ENCODE peak calls at places on chromosomes 6 and 20, in nine cellular contexts. One of them, this sample, is unnamed.

GRCh38 chr6:82840571-82840970 is 225.1 kb downstream of the UBE3D start:
- DNase-seq in NB4: no peak
- DNase-seq in KBM-7: no peak
- DNase-seq in breast epithelium: no peak
- DNase-seq in stimulated activated naive CD8-positive, alpha-beta T cell treated with anti-CD3 and anti-CD28 coated beads, Interleukin-15, Interleukin-2, amounts not matched to agents 100 U/mL and 50 U/mL, for 24 hours: no peak
- DNase-seq in activated CD4-positive, alpha-beta T cell treated with anti-CD3 and anti-CD28 coated beads, Interleukin-2, amount 50 U/mL, for 4 hours: no peak
- DNase-seq in naive thymus-derived CD8-positive, alpha-beta T cell: no peak
- DNase-seq in NCI-H524: no peak
- DNase-seq in mucosa of descending colon: no peak
- DNase-seq in this sample: no peak

GRCh38 chr6:15927531-15928230 is 201.2 kb upstream of the MYLIP start:
- DNase-seq in breast epithelium: no peak
- DNase-seq in mucosa of descending colon: no peak
- DNase-seq in naive thymus-derived CD8-positive, alpha-beta T cell: no peak
- DNase-seq in NCI-H524: no peak
- DNase-seq in KBM-7: no peak
- DNase-seq in activated CD4-positive, alpha-beta T cell treated with anti-CD3 and anti-CD28 coated beads, Interleukin-2, amount 50 U/mL, for 4 hours: no peak
- DNase-seq in NB4: no peak
- DNase-seq in stimulated activated naive CD8-positive, alpha-beta T cell treated with anti-CD3 and anti-CD28 coated beads, Interleukin-15, Interleukin-2, amounts not matched to agents 100 U/mL and 50 U/mL, for 24 hours: no peak
- DNase-seq in this sample: no peak

GRCh38 chr6:16727996-16728395 is 33.3 kb downstream of the ATXN1 start:
- DNase-seq in KBM-7: no peak
- DNase-seq in activated CD4-positive, alpha-beta T cell treated with anti-CD3 and anti-CD28 coated beads, Interleukin-2, amount 50 U/mL, for 4 hours: no peak
- DNase-seq in NCI-H524: no peak
- DNase-seq in NB4: peak
- DNase-seq in breast epithelium: no peak
- DNase-seq in mucosa of descending colon: no peak
- DNase-seq in naive thymus-derived CD8-positive, alpha-beta T cell: no peak
- DNase-seq in stimulated activated naive CD8-positive, alpha-beta T cell treated with anti-CD3 and anti-CD28 coated beads, Interleukin-15, Interleukin-2, amounts not matched to agents 100 U/mL and 50 U/mL, for 24 hours: no peak
- DNase-seq in this sample: no peak

GRCh38 chr6:136284909-136285308 is 4.7 kb downstream of the BCLAF1 start:
- DNase-seq in activated CD4-positive, alpha-beta T cell treated with anti-CD3 and anti-CD28 coated beads, Interleukin-2, amount 50 U/mL, for 4 hours: no peak
- DNase-seq in mucosa of descending colon: no peak
- DNase-seq in KBM-7: peak
- DNase-seq in NB4: peak
- DNase-seq in naive thymus-derived CD8-positive, alpha-beta T cell: no peak
- DNase-seq in NCI-H524: no peak
- DNase-seq in stimulated activated naive CD8-positive, alpha-beta T cell treated with anti-CD3 and anti-CD28 coated beads, Interleukin-15, Interleukin-2, amounts not matched to agents 100 U/mL and 50 U/mL, for 24 hours: no peak
- DNase-seq in breast epithelium: no peak
- DNase-seq in this sample: no peak

GRCh38 chr6:157606516-157606915 is 216.5 kb upstream of the SNX9 start:
- DNase-seq in NB4: no peak
- DNase-seq in mucosa of descending colon: no peak
- DNase-seq in breast epithelium: no peak
- DNase-seq in stimulated activated naive CD8-positive, alpha-beta T cell treated with anti-CD3 and anti-CD28 coated beads, Interleukin-15, Interleukin-2, amounts not matched to agents 100 U/mL and 50 U/mL, for 24 hours: no peak
- DNase-seq in KBM-7: no peak
- DNase-seq in naive thymus-derived CD8-positive, alpha-beta T cell: no peak
- DNase-seq in activated CD4-positive, alpha-beta T cell treated with anti-CD3 and anti-CD28 coated beads, Interleukin-2, amount 50 U/mL, for 4 hours: no peak
- DNase-seq in NCI-H524: no peak
- DNase-seq in this sample: no peak

GRCh38 chr20:42095221-42095620 is 477.0 kb upstream of the CHD6 start:
- DNase-seq in stimulated activated naive CD8-positive, alpha-beta T cell treated with anti-CD3 and anti-CD28 coated beads, Interleukin-15, Interleukin-2, amounts not matched to agents 100 U/mL and 50 U/mL, for 24 hours: no peak
- DNase-seq in mucosa of descending colon: no peak
- DNase-seq in NCI-H524: no peak
- DNase-seq in breast epithelium: no peak
- DNase-seq in naive thymus-derived CD8-positive, alpha-beta T cell: no peak
- DNase-seq in KBM-7: no peak
- DNase-seq in activated CD4-positive, alpha-beta T cell treated with anti-CD3 and anti-CD28 coated beads, Interleukin-2, amount 50 U/mL, for 4 hours: no peak
- DNase-seq in NB4: no peak
- DNase-seq in this sample: no peak

GRCh38 chr6:167566711-167567141 is 241.8 kb downstream of the TTLL2 start:
- DNase-seq in mucosa of descending colon: no peak
- DNase-seq in naive thymus-derived CD8-positive, alpha-beta T cell: no peak
- DNase-seq in NB4: no peak
- DNase-seq in KBM-7: no peak
- DNase-seq in breast epithelium: no peak
- DNase-seq in stimulated activated naive CD8-positive, alpha-beta T cell treated with anti-CD3 and anti-CD28 coated beads, Interleukin-15, Interleukin-2, amounts not matched to agents 100 U/mL and 50 U/mL, for 24 hours: no peak
- DNase-seq in NCI-H524: no peak
- DNase-seq in activated CD4-positive, alpha-beta T cell treated with anti-CD3 and anti-CD28 coated beads, Interleukin-2, amount 50 U/mL, for 4 hours: no peak
- DNase-seq in this sample: no peak

GRCh38 chr20:49850463-49851233 is 38.0 kb downstream of the SLC9A8 start:
- DNase-seq in mucosa of descending colon: no peak
- DNase-seq in naive thymus-derived CD8-positive, alpha-beta T cell: no peak
- DNase-seq in stimulated activated naive CD8-positive, alpha-beta T cell treated with anti-CD3 and anti-CD28 coated beads, Interleukin-15, Interleukin-2, amounts not matched to agents 100 U/mL and 50 U/mL, for 24 hours: no peak
- DNase-seq in activated CD4-positive, alpha-beta T cell treated with anti-CD3 and anti-CD28 coated beads, Interleukin-2, amount 50 U/mL, for 4 hours: no peak
- DNase-seq in NB4: no peak
- DNase-seq in NCI-H524: no peak
- DNase-seq in KBM-7: no peak
- DNase-seq in breast epithelium: no peak
- DNase-seq in this sample: no peak

GRCh38 chr6:127868338-127868737 is 32.5 kb downstream of the THEMIS start:
- DNase-seq in NB4: no peak
- DNase-seq in mucosa of descending colon: no peak
- DNase-seq in breast epithelium: no peak
- DNase-seq in naive thymus-derived CD8-positive, alpha-beta T cell: no peak
- DNase-seq in NCI-H524: no peak
- DNase-seq in KBM-7: no peak
- DNase-seq in stimulated activated naive CD8-positive, alpha-beta T cell treated with anti-CD3 and anti-CD28 coated beads, Interleukin-15, Interleukin-2, amounts not matched to agents 100 U/mL and 50 U/mL, for 24 hours: no peak
- DNase-seq in activated CD4-positive, alpha-beta T cell treated with anti-CD3 and anti-CD28 coated beads, Interleukin-2, amount 50 U/mL, for 4 hours: no peak
- DNase-seq in this sample: no peak

GRCh38 chr6:13767121-13767794 is 47.1 kb downstream of the MCUR1 start:
- DNase-seq in activated CD4-positive, alpha-beta T cell treated with anti-CD3 and anti-CD28 coated beads, Interleukin-2, amount 50 U/mL, for 4 hours: peak
- DNase-seq in NB4: no peak
- DNase-seq in breast epithelium: no peak
- DNase-seq in KBM-7: peak
- DNase-seq in naive thymus-derived CD8-positive, alpha-beta T cell: peak
- DNase-seq in mucosa of descending colon: peak
- DNase-seq in stimulated activated naive CD8-positive, alpha-beta T cell treated with anti-CD3 and anti-CD28 coated beads, Interleukin-15, Interleukin-2, amounts not matched to agents 100 U/mL and 50 U/mL, for 24 hours: peak
- DNase-seq in NCI-H524: peak
- DNase-seq in this sample: no peak

GRCh38 chr6:26217714-26218075 is 130.5 kb downstream of the HFE start:
- DNase-seq in NCI-H524: no peak
- DNase-seq in stimulated activated naive CD8-positive, alpha-beta T cell treated with anti-CD3 and anti-CD28 coated beads, Interleukin-15, Interleukin-2, amounts not matched to agents 100 U/mL and 50 U/mL, for 24 hours: no peak
- DNase-seq in activated CD4-positive, alpha-beta T cell treated with anti-CD3 and anti-CD28 coated beads, Interleukin-2, amount 50 U/mL, for 4 hours: no peak
- DNase-seq in breast epithelium: no peak
- DNase-seq in mucosa of descending colon: peak
- DNase-seq in naive thymus-derived CD8-positive, alpha-beta T cell: no peak
- DNase-seq in NB4: peak
- DNase-seq in KBM-7: peak
- DNase-seq in this sample: no peak

GRCh38 chr6:114096553-114097172 is 125.7 kb upstream of the HDAC2 start:
- DNase-seq in activated CD4-positive, alpha-beta T cell treated with anti-CD3 and anti-CD28 coated beads, Interleukin-2, amount 50 U/mL, for 4 hours: no peak
- DNase-seq in naive thymus-derived CD8-positive, alpha-beta T cell: no peak
- DNase-seq in mucosa of descending colon: peak
- DNase-seq in NCI-H524: no peak
- DNase-seq in NB4: peak
- DNase-seq in stimulated activated naive CD8-positive, alpha-beta T cell treated with anti-CD3 and anti-CD28 coated beads, Interleukin-15, Interleukin-2, amounts not matched to agents 100 U/mL and 50 U/mL, for 24 hours: peak
- DNase-seq in KBM-7: peak
- DNase-seq in breast epithelium: no peak
- DNase-seq in this sample: no peak

GRCh38 chr6:108106694-108107093 is 32.2 kb upstream of the OSTM1 start:
- DNase-seq in mucosa of descending colon: no peak
- DNase-seq in activated CD4-positive, alpha-beta T cell treated with anti-CD3 and anti-CD28 coated beads, Interleukin-2, amount 50 U/mL, for 4 hours: no peak
- DNase-seq in naive thymus-derived CD8-positive, alpha-beta T cell: no peak
- DNase-seq in NB4: no peak
- DNase-seq in stimulated activated naive CD8-positive, alpha-beta T cell treated with anti-CD3 and anti-CD28 coated beads, Interleukin-15, Interleukin-2, amounts not matched to agents 100 U/mL and 50 U/mL, for 24 hours: no peak
- DNase-seq in NCI-H524: no peak
- DNase-seq in breast epithelium: no peak
- DNase-seq in KBM-7: no peak
- DNase-seq in this sample: no peak

GRCh38 chr6:39930540-39930939 is 3.7 kb downstream of the MOCS1 start:
- DNase-seq in mucosa of descending colon: no peak
- DNase-seq in KBM-7: no peak
- DNase-seq in activated CD4-positive, alpha-beta T cell treated with anti-CD3 and anti-CD28 coated beads, Interleukin-2, amount 50 U/mL, for 4 hours: no peak
- DNase-seq in naive thymus-derived CD8-positive, alpha-beta T cell: no peak
- DNase-seq in NB4: no peak
- DNase-seq in NCI-H524: no peak
- DNase-seq in breast epithelium: no peak
- DNase-seq in stimulated activated naive CD8-positive, alpha-beta T cell treated with anti-CD3 and anti-CD28 coated beads, Interleukin-15, Interleukin-2, amounts not matched to agents 100 U/mL and 50 U/mL, for 24 hours: no peak
- DNase-seq in this sample: no peak

GRCh38 chr6:74814440-74814839 is 391.4 kb downstream of the COL12A1 start:
- DNase-seq in stimulated activated naive CD8-positive, alpha-beta T cell treated with anti-CD3 and anti-CD28 coated beads, Interleukin-15, Interleukin-2, amounts not matched to agents 100 U/mL and 50 U/mL, for 24 hours: no peak
- DNase-seq in NCI-H524: no peak
- DNase-seq in NB4: no peak
- DNase-seq in naive thymus-derived CD8-positive, alpha-beta T cell: no peak
- DNase-seq in KBM-7: no peak
- DNase-seq in breast epithelium: no peak
- DNase-seq in activated CD4-positive, alpha-beta T cell treated with anti-CD3 and anti-CD28 coated beads, Interleukin-2, amount 50 U/mL, for 4 hours: no peak
- DNase-seq in mucosa of descending colon: no peak
- DNase-seq in this sample: no peak

GRCh38 chr6:68777956-68778355 is 142.9 kb downstream of the ADGRB3 start:
- DNase-seq in stimulated activated naive CD8-positive, alpha-beta T cell treated with anti-CD3 and anti-CD28 coated beads, Interleukin-15, Interleukin-2, amounts not matched to agents 100 U/mL and 50 U/mL, for 24 hours: no peak
- DNase-seq in KBM-7: no peak
- DNase-seq in breast epithelium: no peak
- DNase-seq in NCI-H524: peak
- DNase-seq in mucosa of descending colon: no peak
- DNase-seq in activated CD4-positive, alpha-beta T cell treated with anti-CD3 and anti-CD28 coated beads, Interleukin-2, amount 50 U/mL, for 4 hours: no peak
- DNase-seq in naive thymus-derived CD8-positive, alpha-beta T cell: no peak
- DNase-seq in NB4: no peak
- DNase-seq in this sample: no peak

GRCh38 chr20:22584630-22584921 is 204 bp upstream of the FOXA2 start:
- DNase-seq in naive thymus-derived CD8-positive, alpha-beta T cell: no peak
- DNase-seq in stimulated activated naive CD8-positive, alpha-beta T cell treated with anti-CD3 and anti-CD28 coated beads, Interleukin-15, Interleukin-2, amounts not matched to agents 100 U/mL and 50 U/mL, for 24 hours: no peak
- DNase-seq in breast epithelium: no peak
- DNase-seq in NB4: no peak
- DNase-seq in activated CD4-positive, alpha-beta T cell treated with anti-CD3 and anti-CD28 coated beads, Interleukin-2, amount 50 U/mL, for 4 hours: no peak
- DNase-seq in KBM-7: no peak
- DNase-seq in mucosa of descending colon: peak
- DNase-seq in NCI-H524: no peak
- DNase-seq in this sample: no peak

GRCh38 chr20:21100590-21101452 is 5.3 kb downstream of the LINC00237 start:
- DNase-seq in NB4: peak
- DNase-seq in stimulated activated naive CD8-positive, alpha-beta T cell treated with anti-CD3 and anti-CD28 coated beads, Interleukin-15, Interleukin-2, amounts not matched to agents 100 U/mL and 50 U/mL, for 24 hours: peak
- DNase-seq in breast epithelium: no peak
- DNase-seq in KBM-7: no peak
- DNase-seq in mucosa of descending colon: no peak
- DNase-seq in NCI-H524: peak
- DNase-seq in activated CD4-positive, alpha-beta T cell treated with anti-CD3 and anti-CD28 coated beads, Interleukin-2, amount 50 U/mL, for 4 hours: no peak
- DNase-seq in naive thymus-derived CD8-positive, alpha-beta T cell: no peak
- DNase-seq in this sample: no peak

GRCh38 chr6:24936641-24937317 is 1.0 kb upstream of the RIPOR2 start:
- DNase-seq in naive thymus-derived CD8-positive, alpha-beta T cell: peak
- DNase-seq in mucosa of descending colon: no peak
- DNase-seq in NB4: no peak
- DNase-seq in activated CD4-positive, alpha-beta T cell treated with anti-CD3 and anti-CD28 coated beads, Interleukin-2, amount 50 U/mL, for 4 hours: peak
- DNase-seq in KBM-7: no peak
- DNase-seq in stimulated activated naive CD8-positive, alpha-beta T cell treated with anti-CD3 and anti-CD28 coated beads, Interleukin-15, Interleukin-2, amounts not matched to agents 100 U/mL and 50 U/mL, for 24 hours: peak
- DNase-seq in breast epithelium: no peak
- DNase-seq in NCI-H524: no peak
- DNase-seq in this sample: no peak

GRCh38 chr6:131387706-131388455 is 185.1 kb upstream of the ARG1 start:
- DNase-seq in NB4: no peak
- DNase-seq in naive thymus-derived CD8-positive, alpha-beta T cell: no peak
- DNase-seq in activated CD4-positive, alpha-beta T cell treated with anti-CD3 and anti-CD28 coated beads, Interleukin-2, amount 50 U/mL, for 4 hours: no peak
- DNase-seq in breast epithelium: no peak
- DNase-seq in stimulated activated naive CD8-positive, alpha-beta T cell treated with anti-CD3 and anti-CD28 coated beads, Interleukin-15, Interleukin-2, amounts not matched to agents 100 U/mL and 50 U/mL, for 24 hours: no peak
- DNase-seq in mucosa of descending colon: no peak
- DNase-seq in KBM-7: no peak
- DNase-seq in NCI-H524: peak
- DNase-seq in this sample: no peak

GRCh38 chr20:36644713-36645109 is 1.3 kb downstream of the SLA2 start:
- DNase-seq in naive thymus-derived CD8-positive, alpha-beta T cell: no peak
- DNase-seq in NCI-H524: no peak
- DNase-seq in activated CD4-positive, alpha-beta T cell treated with anti-CD3 and anti-CD28 coated beads, Interleukin-2, amount 50 U/mL, for 4 hours: peak
- DNase-seq in mucosa of descending colon: no peak
- DNase-seq in NB4: no peak
- DNase-seq in stimulated activated naive CD8-positive, alpha-beta T cell treated with anti-CD3 and anti-CD28 coated beads, Interleukin-15, Interleukin-2, amounts not matched to agents 100 U/mL and 50 U/mL, for 24 hours: peak
- DNase-seq in KBM-7: no peak
- DNase-seq in breast epithelium: no peak
- DNase-seq in this sample: no peak

GRCh38 chr6:57064809-57065208 is 18.3 kb downstream of the KIAA1586 start:
- DNase-seq in stimulated activated naive CD8-positive, alpha-beta T cell treated with anti-CD3 and anti-CD28 coated beads, Interleukin-15, Interleukin-2, amounts not matched to agents 100 U/mL and 50 U/mL, for 24 hours: no peak
- DNase-seq in NCI-H524: no peak
- DNase-seq in breast epithelium: no peak
- DNase-seq in naive thymus-derived CD8-positive, alpha-beta T cell: no peak
- DNase-seq in activated CD4-positive, alpha-beta T cell treated with anti-CD3 and anti-CD28 coated beads, Interleukin-2, amount 50 U/mL, for 4 hours: no peak
- DNase-seq in NB4: no peak
- DNase-seq in KBM-7: no peak
- DNase-seq in mucosa of descending colon: no peak
- DNase-seq in this sample: no peak

GRCh38 chr20:53809242-53809641 is 215.6 kb upstream of the ZNF217 start:
- DNase-seq in mucosa of descending colon: peak
- DNase-seq in stimulated activated naive CD8-positive, alpha-beta T cell treated with anti-CD3 and anti-CD28 coated beads, Interleukin-15, Interleukin-2, amounts not matched to agents 100 U/mL and 50 U/mL, for 24 hours: no peak
- DNase-seq in activated CD4-positive, alpha-beta T cell treated with anti-CD3 and anti-CD28 coated beads, Interleukin-2, amount 50 U/mL, for 4 hours: no peak
- DNase-seq in KBM-7: no peak
- DNase-seq in breast epithelium: no peak
- DNase-seq in NCI-H524: no peak
- DNase-seq in naive thymus-derived CD8-positive, alpha-beta T cell: no peak
- DNase-seq in NB4: no peak
- DNase-seq in this sample: no peak

GRCh38 chr6:24899647-24900325 is 36.0 kb downstream of the RIPOR2 start:
- DNase-seq in naive thymus-derived CD8-positive, alpha-beta T cell: peak
- DNase-seq in NCI-H524: no peak
- DNase-seq in breast epithelium: no peak
- DNase-seq in stimulated activated naive CD8-positive, alpha-beta T cell treated with anti-CD3 and anti-CD28 coated beads, Interleukin-15, Interleukin-2, amounts not matched to agents 100 U/mL and 50 U/mL, for 24 hours: peak
- DNase-seq in mucosa of descending colon: no peak
- DNase-seq in activated CD4-positive, alpha-beta T cell treated with anti-CD3 and anti-CD28 coated beads, Interleukin-2, amount 50 U/mL, for 4 hours: no peak
- DNase-seq in KBM-7: no peak
- DNase-seq in NB4: no peak
- DNase-seq in this sample: no peak

GRCh38 chr6:27962506-27962905 is 5.5 kb downstream of the OR2B6 start:
- DNase-seq in activated CD4-positive, alpha-beta T cell treated with anti-CD3 and anti-CD28 coated beads, Interleukin-2, amount 50 U/mL, for 4 hours: no peak
- DNase-seq in breast epithelium: no peak
- DNase-seq in KBM-7: no peak
- DNase-seq in NCI-H524: no peak
- DNase-seq in naive thymus-derived CD8-positive, alpha-beta T cell: no peak
- DNase-seq in stimulated activated naive CD8-positive, alpha-beta T cell treated with anti-CD3 and anti-CD28 coated beads, Interleukin-15, Interleukin-2, amounts not matched to agents 100 U/mL and 50 U/mL, for 24 hours: no peak
- DNase-seq in mucosa of descending colon: peak
- DNase-seq in NB4: no peak
- DNase-seq in this sample: no peak

GRCh38 chr6:12935637-12936036 is 219.1 kb downstream of the PHACTR1 start:
- DNase-seq in naive thymus-derived CD8-positive, alpha-beta T cell: no peak
- DNase-seq in NB4: no peak
- DNase-seq in NCI-H524: no peak
- DNase-seq in breast epithelium: no peak
- DNase-seq in activated CD4-positive, alpha-beta T cell treated with anti-CD3 and anti-CD28 coated beads, Interleukin-2, amount 50 U/mL, for 4 hours: no peak
- DNase-seq in stimulated activated naive CD8-positive, alpha-beta T cell treated with anti-CD3 and anti-CD28 coated beads, Interleukin-15, Interleukin-2, amounts not matched to agents 100 U/mL and 50 U/mL, for 24 hours: no peak
- DNase-seq in KBM-7: no peak
- DNase-seq in mucosa of descending colon: no peak
- DNase-seq in this sample: no peak

GRCh38 chr6:46993846-46994245 is 48.3 kb downstream of the ADGRF1 start:
- DNase-seq in stimulated activated naive CD8-positive, alpha-beta T cell treated with anti-CD3 and anti-CD28 coated beads, Interleukin-15, Interleukin-2, amounts not matched to agents 100 U/mL and 50 U/mL, for 24 hours: no peak
- DNase-seq in NCI-H524: no peak
- DNase-seq in breast epithelium: no peak
- DNase-seq in NB4: no peak
- DNase-seq in mucosa of descending colon: no peak
- DNase-seq in naive thymus-derived CD8-positive, alpha-beta T cell: no peak
- DNase-seq in activated CD4-positive, alpha-beta T cell treated with anti-CD3 and anti-CD28 coated beads, Interleukin-2, amount 50 U/mL, for 4 hours: no peak
- DNase-seq in KBM-7: no peak
- DNase-seq in this sample: no peak

GRCh38 chr20:16158090-16158975 is 414.9 kb downstream of the KIF16B start:
- DNase-seq in activated CD4-positive, alpha-beta T cell treated with anti-CD3 and anti-CD28 coated beads, Interleukin-2, amount 50 U/mL, for 4 hours: no peak
- DNase-seq in mucosa of descending colon: no peak
- DNase-seq in NCI-H524: no peak
- DNase-seq in stimulated activated naive CD8-positive, alpha-beta T cell treated with anti-CD3 and anti-CD28 coated beads, Interleukin-15, Interleukin-2, amounts not matched to agents 100 U/mL and 50 U/mL, for 24 hours: no peak
- DNase-seq in NB4: peak
- DNase-seq in naive thymus-derived CD8-positive, alpha-beta T cell: no peak
- DNase-seq in breast epithelium: no peak
- DNase-seq in KBM-7: no peak
- DNase-seq in this sample: no peak

GRCh38 chr6:25360611-25361010 is 81.4 kb downstream of the CARMIL1 start:
- DNase-seq in mucosa of descending colon: no peak
- DNase-seq in NCI-H524: no peak
- DNase-seq in naive thymus-derived CD8-positive, alpha-beta T cell: no peak
- DNase-seq in breast epithelium: no peak
- DNase-seq in NB4: no peak
- DNase-seq in KBM-7: no peak
- DNase-seq in activated CD4-positive, alpha-beta T cell treated with anti-CD3 and anti-CD28 coated beads, Interleukin-2, amount 50 U/mL, for 4 hours: no peak
- DNase-seq in stimulated activated naive CD8-positive, alpha-beta T cell treated with anti-CD3 and anti-CD28 coated beads, Interleukin-15, Interleukin-2, amounts not matched to agents 100 U/mL and 50 U/mL, for 24 hours: no peak
- DNase-seq in this sample: no peak

GRCh38 chr20:22001886-22002285 is 296.4 kb downstream of the PAX1 start:
- DNase-seq in mucosa of descending colon: no peak
- DNase-seq in naive thymus-derived CD8-positive, alpha-beta T cell: no peak
- DNase-seq in NCI-H524: no peak
- DNase-seq in stimulated activated naive CD8-positive, alpha-beta T cell treated with anti-CD3 and anti-CD28 coated beads, Interleukin-15, Interleukin-2, amounts not matched to agents 100 U/mL and 50 U/mL, for 24 hours: no peak
- DNase-seq in breast epithelium: no peak
- DNase-seq in NB4: no peak
- DNase-seq in KBM-7: no peak
- DNase-seq in activated CD4-positive, alpha-beta T cell treated with anti-CD3 and anti-CD28 coated beads, Interleukin-2, amount 50 U/mL, for 4 hours: no peak
- DNase-seq in this sample: no peak

GRCh38 chr6:30075094-30075986 is at the start of gene RNF39:
- DNase-seq in NCI-H524: no peak
- DNase-seq in mucosa of descending colon: peak
- DNase-seq in stimulated activated naive CD8-positive, alpha-beta T cell treated with anti-CD3 and anti-CD28 coated beads, Interleukin-15, Interleukin-2, amounts not matched to agents 100 U/mL and 50 U/mL, for 24 hours: peak
- DNase-seq in breast epithelium: no peak
- DNase-seq in activated CD4-positive, alpha-beta T cell treated with anti-CD3 and anti-CD28 coated beads, Interleukin-2, amount 50 U/mL, for 4 hours: no peak
- DNase-seq in NB4: no peak
- DNase-seq in KBM-7: no peak
- DNase-seq in naive thymus-derived CD8-positive, alpha-beta T cell: peak
- DNase-seq in this sample: no peak

This sample was measured in thoracic aorta.